ENCODE peak calls at places on chromosomes 16 and 17, in seven cellular contexts. V is fibroblast of lung; Q is AG04450; I is H9; N is CD4-positive, alpha-beta memory T cell; Y is foreskin keratinocyte; J is uterus. S is an unnamed sample.
A peak's percentile ranks its signal among the peaks of the same experiment; 100 is the strongest.

GRCh38 chr16:11097094-11097781 is 152.9 kb downstream of the CLEC16A start:
- DNase-seq in V (no peak), Y (no peak), N (no peak), I (no peak), Q (no peak), J (no peak), S (no peak)

GRCh38 chr16:8716592-8716991 is 42.2 kb downstream of the ABAT start:
- DNase-seq in N (no peak), Q (no peak), I (no peak), V (peak; percentile 43), J (no peak), Y (peak; percentile 84), S (no peak)

GRCh38 chr17:44585315-44585714 is 28.0 kb downstream of the FZD2 start:
- DNase-seq in Y (no peak), J (no peak), I (no peak), N (no peak), Q (no peak), V (peak; percentile 20), S (no peak)

GRCh38 chr16:11129378-11129781 is 126.6 kb downstream of the SOCS1 start:
- DNase-seq in I (no peak), J (no peak), N (no peak), Y (no peak), Q (no peak), V (no peak), S (no peak)

GRCh38 chr17:44044092-44044491 is 22.4 kb downstream of the LSM12 start:
- DNase-seq in Q (no peak), I (no peak), N (no peak), V (peak; percentile 46), J (no peak), Y (no peak), S (no peak)

GRCh38 chr16:72908362-72908838 is 139.5 kb downstream of the ZFHX3 start:
- DNase-seq in Y (no peak), I (no peak), N (no peak), Q (no peak), J (no peak), V (no peak), S (no peak)

GRCh38 chr17:77449908-77450741 is 309.4 kb downstream of the SEC14L1 start:
- DNase-seq in N (no peak), V (peak; percentile 57), Q (no peak), J (peak; percentile 93), Y (no peak), I (peak; percentile 84), S (peak; percentile 73)

GRCh38 chr16:49874613-49875237 is 18.8 kb upstream of the ZNF423 start:
- DNase-seq in I (no peak), Q (no peak), N (no peak), V (no peak), J (no peak), Y (no peak), S (no peak)

GRCh38 chr16:85746431-85747227 is 4.3 kb downstream of the C16orf74 start:
- DNase-seq in Q (no peak), Y (peak; percentile 74), I (peak; percentile 65), V (peak; percentile 48), N (no peak), J (no peak), S (no peak)

GRCh38 chr17:16991349-16992009 is 19.6 kb upstream of the TNFRSF13B start:
- DNase-seq in N (peak; percentile 76), Y (no peak), I (peak; percentile 89), V (peak; percentile 63), Q (peak; percentile 11), J (peak; percentile 63), S (peak; percentile 72)

GRCh38 chr17:61510237-61510636 is 58.0 kb downstream of the TBX4 start:
- DNase-seq in N (no peak), Q (no peak), Y (no peak), J (no peak), V (no peak), I (no peak), S (no peak)

GRCh38 chr17:43840814-43841213 is 6.2 kb upstream of the CD300LG start:
- DNase-seq in Q (no peak), V (no peak), I (no peak), J (no peak), N (no peak), Y (no peak), S (no peak)

GRCh38 chr17:53722407-53722806 is 100.3 kb upstream of the KIF2B start:
- DNase-seq in N (no peak), I (no peak), V (peak; percentile 100), Y (peak; percentile 95), J (no peak), Q (peak; percentile 56), S (no peak)

GRCh38 chr16:12958366-12958765 is 57.0 kb downstream of the SHISA9 start:
- DNase-seq in V (no peak), Y (no peak), J (no peak), I (no peak), N (no peak), Q (no peak), S (no peak)

GRCh38 chr17:9912146-9913099 is 7.4 kb upstream of the RCVRN start:
- DNase-seq in I (no peak), V (no peak), Y (no peak), J (no peak), N (no peak), Q (no peak), S (no peak)

GRCh38 chr16:79036541-79036940 is 564.0 kb downstream of the MAF start:
- DNase-seq in J (no peak), V (no peak), N (no peak), Y (no peak), I (no peak), Q (no peak), S (no peak)

DNA sequence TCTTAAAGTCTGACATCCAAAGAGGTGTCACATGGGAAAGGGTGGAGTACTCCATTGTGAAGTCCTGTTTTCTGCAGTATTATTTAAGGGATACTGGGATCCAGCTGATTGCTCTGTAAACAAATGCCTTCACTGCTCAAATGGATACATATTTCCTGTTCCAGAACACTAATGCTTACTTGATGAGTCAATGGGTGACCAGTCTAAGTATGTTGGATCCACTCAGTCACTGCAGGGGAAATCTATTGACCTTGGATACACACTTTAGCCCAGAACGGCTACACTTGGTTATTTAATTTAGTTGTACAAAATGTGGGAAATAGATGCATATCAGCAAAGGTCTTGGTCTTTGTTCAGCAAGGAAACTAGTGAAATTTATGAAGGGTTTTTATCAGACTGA is 261.4 kb downstream of the MAP2K4 start:
- DNase-seq in J (no peak), V (peak; percentile 37), Q (peak; percentile 36), Y (peak; percentile 1), N (no peak), I (no peak), S (no peak)
- H3K27ac ChIP-seq in J (no peak overlapping the region), V (no peak overlapping the region), Q (no peak overlapping the region), Y (no peak overlapping the region), N (no peak overlapping the region), I (no peak overlapping the region), S (no peak overlapping the region)

DNA sequence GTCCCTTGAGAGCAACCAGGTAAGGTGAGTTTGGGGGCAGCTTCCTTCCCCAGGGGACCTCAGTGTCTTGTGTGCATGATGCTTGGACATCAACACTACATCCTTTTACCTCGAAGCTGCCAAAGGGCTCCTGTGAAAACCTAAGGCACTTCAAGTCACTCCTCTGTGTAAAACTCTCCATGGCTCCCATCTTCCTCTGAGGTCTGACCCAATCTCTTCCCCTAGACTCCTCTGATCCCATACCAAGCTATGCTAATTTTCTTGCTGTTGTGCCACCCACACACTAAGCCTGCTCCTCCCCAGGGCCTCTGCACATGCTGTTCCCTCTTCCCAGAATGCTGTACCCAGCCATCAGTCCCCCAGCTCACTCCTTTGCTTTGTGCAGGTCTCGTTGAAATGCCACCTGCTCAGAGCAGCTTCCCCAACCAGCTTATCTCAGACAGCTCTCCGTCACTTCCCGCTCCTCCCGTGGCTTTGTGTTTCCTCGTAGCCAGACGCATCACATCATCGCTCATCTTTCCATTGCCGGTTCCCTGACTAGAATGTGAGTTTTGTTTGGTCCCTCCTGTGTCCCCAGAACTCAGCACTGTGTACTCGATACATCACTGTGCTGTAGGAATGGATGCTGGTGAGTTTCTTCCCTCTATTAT is 78.4 kb downstream of the CNGB1 start:
- DNase-seq in Q (no peak), J (no peak), N (no peak), V (peak; percentile 53), Y (no peak), I (no peak), S (no peak)
- H3K27ac ChIP-seq in Q (no peak overlapping the region), J (no peak overlapping the region), N (no peak overlapping the region), V (no peak overlapping the region), Y (no peak overlapping the region), I (no peak overlapping the region), S (no peak overlapping the region)

GRCh38 chr17:47279062-47279801 is 25.6 kb downstream of the ITGB3 start:
- DNase-seq in V (peak; percentile 99), Q (peak; percentile 90), J (peak; percentile 74), N (no peak), I (no peak), Y (peak; percentile 69), S (no peak)

GRCh38 chr17:47276868-47277267 is 23.2 kb downstream of the ITGB3 start:
- DNase-seq in V (peak; percentile 82), Y (peak; percentile 58), Q (no peak), I (peak; percentile 77), J (peak; percentile 71), N (no peak), S (no peak)

GRCh38 chr17:47280072-47280811 is 26.6 kb downstream of the ITGB3 start:
- DNase-seq in V (peak; percentile 60), Y (no peak), J (no peak), I (no peak), Q (no peak), N (no peak), S (no peak)

GRCh38 chr17:47277921-47278320 is 24.3 kb downstream of the ITGB3 start:
- DNase-seq in Y (no peak), V (no peak), N (no peak), I (no peak), J (no peak), Q (no peak), S (no peak)

GRCh38 chr17:47278561-47278960 is 24.9 kb downstream of the ITGB3 start:
- DNase-seq in Q (no peak), J (no peak), I (no peak), Y (no peak), V (no peak), N (no peak), S (no peak)
- H3K27ac ChIP-seq in Q (peak overlapping the region; percentile 95), J (peak overlapping the region; percentile 92), I (no peak overlapping the region), Y (no peak overlapping the region), V (peak overlapping the region; percentile 80), N (no peak overlapping the region), S (peak overlapping the region; percentile 63)

GRCh38 chr17:39364236-39365025 is 37.0 kb downstream of the FBXL20 start:
- DNase-seq in I (no peak), Q (no peak), V (peak; percentile 29), Y (no peak), J (no peak), N (no peak), S (no peak)
- H3K27ac ChIP-seq in I (no peak overlapping the region), Q (no peak overlapping the region), V (no peak overlapping the region), Y (no peak overlapping the region), J (peak overlapping the region; percentile 38), N (no peak overlapping the region), S (no peak overlapping the region)

DNA sequence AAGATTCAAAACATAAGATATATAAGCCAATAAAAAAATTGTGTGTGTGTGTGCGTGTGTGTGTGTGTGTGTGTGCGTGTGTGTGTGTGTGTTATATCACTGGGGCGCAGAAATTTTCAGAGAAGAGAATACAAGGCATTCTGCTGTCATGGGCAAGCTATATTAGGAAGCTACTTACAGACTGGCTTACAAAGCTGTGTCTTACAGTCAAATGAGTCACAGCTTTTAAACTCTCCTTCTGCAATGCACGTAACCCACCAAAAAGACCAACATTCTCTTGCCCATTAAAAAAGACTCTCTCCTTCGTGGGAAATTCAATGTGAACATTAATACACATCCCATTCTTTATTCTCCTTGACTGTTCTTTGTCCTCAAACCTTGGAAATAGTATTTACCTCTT is 860.5 kb upstream of the SOX9 start:
- DNase-seq in Q (no peak), V (peak; percentile 77), I (no peak), Y (no peak), J (no peak), N (no peak), S (no peak)
- H3K27ac ChIP-seq in Q (no peak overlapping the region), V (no peak overlapping the region), I (no peak overlapping the region), Y (no peak overlapping the region), J (no peak overlapping the region), N (no peak overlapping the region), S (no peak overlapping the region)